ENCODE peak calls at places on chromosomes 1 and 21, in four cellular contexts. N is gastrocnemius medialis, U is AG04450, J is thoracic aorta. Q is an unnamed sample.

GRCh38 chr1:12059226-12059625 is 3.9 kb upstream of the TNFRSF8 start:
- DNase-seq in N (no peak), U (no peak), J (no peak), Q (no peak)

GRCh38 chr1:171742577-171742922 is 685 bp upstream of the VAMP4 start:
- DNase-seq in N (peak; percentile 42), U (no peak), J (no peak), Q (no peak)

GRCh38 chr1:26010800-26011199 is 10.8 kb upstream of the EXTL1 start:
- DNase-seq in N (no peak), U (no peak), J (no peak), Q (no peak)

GRCh38 chr1:27618341-27619067 is 14.6 kb upstream of the AHDC1 start:
- DNase-seq in N (no peak), U (no peak), J (no peak), Q (no peak)

GRCh38 chr1:22048351-22049192 is 3.9 kb upstream of the CDC42 start:
- DNase-seq in N (no peak), U (no peak), J (no peak), Q (no peak)

GRCh38 chr1:228372183-228373003 is 34.2 kb downstream of the TRIM11 start:
- DNase-seq in N (peak; percentile 64), U (no peak), J (no peak), Q (no peak)

GRCh38 chr1:69991644-69992043 is 213.7 kb downstream of the LRRC40 start:
- DNase-seq in N (no peak), U (no peak), J (no peak), Q (no peak)

GRCh38 chr1:119674835-119675289 is 26.8 kb upstream of the ZNF697 start:
- DNase-seq in N (no peak), U (no peak), J (no peak), Q (peak; percentile 71)

GRCh38 chr1:169484683-169485426 is 889 bp downstream of the SLC19A2 start:
- DNase-seq in N (peak; percentile 73), U (no peak), J (no peak), Q (peak; percentile 74)

GRCh38 chr1:3736131-3736561 is 16.1 kb upstream of the CCDC27 start:
- DNase-seq in N (no peak), U (no peak), J (no peak), Q (no peak)

DNA sequence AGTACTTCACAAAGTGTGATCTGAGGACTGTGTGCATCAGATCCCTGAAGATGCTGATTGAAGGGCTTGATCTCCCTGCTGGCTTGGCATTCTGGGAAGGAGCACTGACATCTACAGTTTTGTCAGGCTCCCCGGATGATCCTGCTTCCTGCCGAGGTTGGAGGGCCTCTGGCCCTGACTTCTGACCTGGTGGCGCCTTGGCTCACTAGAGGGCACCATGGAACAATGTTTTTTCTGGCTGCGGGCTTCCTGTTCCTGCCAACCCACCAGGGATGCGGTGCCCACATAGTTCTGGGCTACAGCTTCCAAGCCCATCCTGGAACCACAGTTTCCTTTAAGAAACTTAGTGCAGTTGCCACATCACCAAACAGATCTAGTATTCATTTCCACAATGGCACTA is 38.8 kb upstream of the RASAL2 start:
- DNase-seq in N (peak; percentile 26), U (no peak), J (no peak), Q (no peak)
- TF ChIP-seq CTCF in N (no peak), U (peak; percentile 12), J (peak; percentile 18), Q (peak; percentile 42)

GRCh38 chr1:996851-997727 is 2.8 kb downstream of the HES4 start:
- DNase-seq in N (no peak), U (no peak), J (no peak), Q (no peak)
- H3K4me3 ChIP-seq in N (no peak overlapping the region), U (no peak overlapping the region), J (no peak overlapping the region), Q (no peak overlapping the region)

GRCh38 chr1:37919277-37919676 is 27.6 kb downstream of the INPP5B start:
- DNase-seq in N (no peak), U (no peak), J (no peak), Q (peak; percentile 13)
- TF ChIP-seq CTCF in N (no peak), U (peak; percentile 60), J (peak; percentile 23), Q (peak; percentile 81)

GRCh38 chr1:31348449-31348848 is 24.4 kb downstream of the FABP3 start:
- DNase-seq in N (no peak), U (no peak), J (no peak), Q (no peak)

GRCh38 chr1:31346882-31347281 is 26.0 kb downstream of the FABP3 start:
- DNase-seq in N (no peak), U (no peak), J (no peak), Q (no peak)

GRCh38 chr1:31344503-31344902 is 28.4 kb downstream of the FABP3 start:
- DNase-seq in N (no peak), U (no peak), J (no peak), Q (no peak)
- H3K4me3 ChIP-seq in N (no peak overlapping the region), U (no peak overlapping the region), J (no peak overlapping the region), Q (no peak overlapping the region)

GRCh38 chr1:86988835-86989234 is 74.4 kb downstream of the HS2ST1 start:
- DNase-seq in N (no peak), U (no peak), J (no peak), Q (no peak)
- TF ChIP-seq CTCF in N (no peak), U (no peak), J (no peak), Q (no peak)

GRCh38 chr21:31874817-31875216 is 2.0 kb downstream of the HUNK start:
- DNase-seq in N (no peak), U (no peak), J (no peak), Q (no peak)
- H3K4me3 ChIP-seq in N (no peak overlapping the region), U (no peak overlapping the region), J (peak overlapping the region; percentile 77), Q (no peak overlapping the region)

DNA sequence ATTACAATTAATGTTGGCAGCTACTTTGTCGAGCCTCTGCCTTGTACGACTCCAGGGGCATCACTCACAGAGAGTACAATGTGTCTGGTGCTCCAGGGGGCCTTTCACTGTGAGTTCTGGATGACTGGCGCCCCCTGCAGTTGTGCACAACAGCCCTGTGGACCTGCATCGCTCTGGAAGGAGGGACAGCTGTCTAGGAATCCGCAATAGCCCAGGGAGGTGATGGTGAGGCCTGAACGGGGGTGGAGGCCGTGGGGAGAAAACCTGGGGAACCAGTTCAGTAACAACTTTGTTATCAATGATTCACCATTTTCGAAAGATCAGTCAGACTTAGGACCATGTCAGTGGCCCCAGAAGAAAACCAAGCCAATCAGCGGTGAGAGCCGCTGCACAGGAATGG is 189.1 kb downstream of the KAZN start:
- DNase-seq in N (no peak), U (no peak), J (no peak), Q (no peak)
- TF ChIP-seq CTCF in N (no peak), U (no peak), J (no peak), Q (no peak)

GRCh38 chr21:42892582-42892930 is 553 bp upstream of the NDUFV3 start:
- DNase-seq in N (no peak), U (no peak), J (no peak), Q (no peak)
- H3K4me3 ChIP-seq in N (peak overlapping the region; percentile 80), U (peak overlapping the region; percentile 67), J (peak overlapping the region; percentile 91), Q (peak overlapping the region; percentile 67)

Q was measured in retinal pigment epithelial cell.